ENCODE peak calls at places on chromosomes 13 and 19, in four cellular contexts. One of them, this sample, is unnamed.

GRCh38 chr19:574658-575526 is 2.5 kb downstream of the BSG start:
- DNase-seq in GM12878: peak; percentile 28
- DNase-seq in K562: peak; percentile 74
- DNase-seq in HepG2: peak; percentile 35
- DNase-seq in this sample: no peak

GRCh38 chr19:18086590-18087138 is at the start of gene IL12RB1:
- DNase-seq in HepG2: no peak
- DNase-seq in K562: no peak
- DNase-seq in GM12878: peak; percentile 44
- DNase-seq in this sample: no peak

GRCh38 chr19:43570174-43570791 is 5.0 kb downstream of the XRCC1 start:
- DNase-seq in K562: no peak
- DNase-seq in HepG2: no peak
- DNase-seq in GM12878: no peak
- DNase-seq in this sample: no peak

GRCh38 chr19:554817-555216 is 11.0 kb downstream of the GZMM start:
- DNase-seq in GM12878: no peak
- DNase-seq in HepG2: no peak
- DNase-seq in K562: no peak
- DNase-seq in this sample: no peak

GRCh38 chr13:76808927-76809326 is 77.3 kb downstream of the KCTD12 start:
- DNase-seq in HepG2: no peak
- DNase-seq in GM12878: no peak
- DNase-seq in K562: no peak
- DNase-seq in this sample: no peak

GRCh38 chr13:112210401-112210800 is 143.5 kb downstream of the SOX1 start:
- DNase-seq in GM12878: no peak
- DNase-seq in HepG2: no peak
- DNase-seq in K562: no peak
- DNase-seq in this sample: no peak

GRCh38 chr19:50897191-50897607 is 14.0 kb downstream of the KLK4 start:
- DNase-seq in K562: no peak
- DNase-seq in HepG2: no peak
- DNase-seq in GM12878: peak; percentile 59
- DNase-seq in this sample: no peak

GRCh38 chr19:7679017-7679720 is 1.5 kb upstream of the TRAPPC5 start:
- DNase-seq in HepG2: peak; percentile 36
- DNase-seq in K562: peak; percentile 26
- DNase-seq in GM12878: no peak
- DNase-seq in this sample: no peak

GRCh38 chr13:45267215-45267614 is 66.4 kb upstream of the KCTD4 start:
- DNase-seq in HepG2: no peak
- DNase-seq in GM12878: no peak
- DNase-seq in K562: no peak
- DNase-seq in this sample: no peak

DNA sequence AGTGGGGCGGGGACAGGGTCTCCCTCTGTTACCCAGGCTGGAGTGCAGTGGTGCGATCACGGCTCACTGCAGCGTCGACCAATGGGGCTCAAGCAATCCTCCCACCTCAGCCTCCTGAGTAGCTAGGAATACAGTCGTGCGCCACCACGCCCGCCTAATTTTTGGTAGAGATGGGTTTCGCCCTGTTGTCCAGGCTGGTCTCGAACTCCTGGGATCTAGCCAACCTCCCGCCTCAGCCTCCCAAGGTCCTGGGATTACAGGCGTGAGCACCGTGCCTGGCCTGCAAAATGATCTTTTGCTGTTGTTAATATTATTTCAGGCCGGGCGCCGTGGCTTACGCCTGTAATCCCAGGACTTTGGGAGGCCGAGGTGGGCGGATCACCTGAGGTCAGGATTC is 621 bp upstream of the TGDS start:
- DNase-seq in HepG2: no peak
- DNase-seq in K562: no peak
- DNase-seq in GM12878: no peak
- DNase-seq in this sample: no peak
- TF ChIP-seq SP1 in HepG2: no peak
- TF ChIP-seq SP1 in K562: no peak
- TF ChIP-seq SP1 in GM12878: no peak
- TF ChIP-seq SP1 in this sample: no peak

DNA sequence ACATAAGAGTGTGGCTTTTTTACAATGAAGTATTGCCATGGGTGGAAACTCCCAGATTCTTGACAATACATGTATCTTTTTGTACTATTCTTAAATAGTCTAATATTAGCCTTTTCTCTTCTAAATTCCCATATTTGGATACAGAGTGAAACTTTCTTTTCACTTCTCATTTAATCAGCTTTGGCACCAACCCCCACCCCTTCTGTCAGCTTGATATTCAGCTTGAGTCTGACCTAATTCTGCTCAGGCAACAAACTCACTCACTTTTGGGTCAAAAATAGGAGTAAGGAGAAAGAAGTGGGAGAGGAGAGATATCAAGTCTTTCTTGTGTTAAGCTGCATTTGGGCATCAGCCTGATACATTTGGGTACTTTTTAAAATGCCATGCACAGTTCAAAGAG is 397.5 kb downstream of the COG6 start:
- DNase-seq in GM12878: no peak
- DNase-seq in HepG2: no peak
- DNase-seq in K562: no peak
- DNase-seq in this sample: no peak
- TF ChIP-seq TARDBP in GM12878: no peak
- TF ChIP-seq TARDBP in HepG2: no peak
- TF ChIP-seq TARDBP in K562: no peak
- TF ChIP-seq TARDBP in this sample: no peak

DNA sequence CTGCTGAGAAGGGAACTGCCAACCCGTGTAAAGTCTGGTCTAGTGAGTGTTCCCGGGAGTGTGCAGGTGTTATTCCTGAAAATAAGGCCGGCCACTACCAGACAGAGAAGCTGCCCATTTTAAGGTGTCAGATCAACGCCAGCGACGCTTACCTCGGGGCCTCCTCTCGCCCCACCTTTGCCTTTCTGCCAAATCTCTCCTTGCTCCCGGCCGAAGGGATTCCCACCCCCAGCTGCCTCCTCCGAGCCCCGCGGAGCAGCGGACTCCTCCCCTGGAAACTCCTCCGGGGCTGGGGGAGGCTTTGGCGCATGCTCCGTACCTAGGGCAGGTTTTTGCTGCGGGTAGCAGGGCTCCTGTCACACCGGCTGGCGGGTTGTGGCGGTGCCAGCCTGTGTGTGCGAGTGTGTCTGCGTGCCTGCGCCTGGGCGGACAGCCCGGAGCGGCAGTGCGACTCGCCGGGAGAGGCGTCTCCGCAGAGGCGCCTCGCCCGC is at the start of gene HS6ST3:
- DNase-seq in GM12878: no peak
- DNase-seq in K562: no peak
- DNase-seq in HepG2: no peak
- DNase-seq in this sample: peak; percentile 71
- TF ChIP-seq SP1 in GM12878: no peak
- TF ChIP-seq SP1 in K562: no peak
- TF ChIP-seq SP1 in HepG2: no peak
- TF ChIP-seq SP1 in this sample: no peak

GRCh38 chr13:25329706-25330105 is 28.3 kb downstream of the NUP58 start:
- DNase-seq in K562: no peak
- DNase-seq in GM12878: no peak
- DNase-seq in HepG2: no peak
- DNase-seq in this sample: no peak
- TF ChIP-seq TARDBP in K562: no peak
- TF ChIP-seq TARDBP in GM12878: no peak
- TF ChIP-seq TARDBP in HepG2: no peak
- TF ChIP-seq TARDBP in this sample: no peak

GRCh38 chr13:110628477-110628793 is 13.1 kb downstream of the NAXD start:
- DNase-seq in K562: no peak
- DNase-seq in HepG2: no peak
- DNase-seq in GM12878: no peak
- DNase-seq in this sample: no peak
- TF ChIP-seq SP1 in K562: no peak
- TF ChIP-seq SP1 in HepG2: no peak
- TF ChIP-seq SP1 in GM12878: no peak
- TF ChIP-seq SP1 in this sample: no peak

GRCh38 chr19:13934785-13935109 is 3.5 kb downstream of the PODNL1 start:
- DNase-seq in HepG2: no peak
- DNase-seq in GM12878: no peak
- DNase-seq in K562: no peak
- DNase-seq in this sample: no peak

GRCh38 chr19:13937479-13938360 is 497 bp downstream of the PODNL1 start:
- DNase-seq in HepG2: no peak
- DNase-seq in GM12878: no peak
- DNase-seq in K562: no peak
- DNase-seq in this sample: no peak

GRCh38 chr19:13938361-13939027 is at the start of gene PODNL1:
- DNase-seq in HepG2: no peak
- DNase-seq in GM12878: no peak
- DNase-seq in K562: no peak
- DNase-seq in this sample: no peak

GRCh38 chr19:13932911-13933393 is 5.3 kb downstream of the PODNL1 start:
- DNase-seq in GM12878: no peak
- DNase-seq in HepG2: no peak
- DNase-seq in K562: no peak
- DNase-seq in this sample: no peak

GRCh38 chr19:13935765-13936486 is 2.3 kb downstream of the PODNL1 start:
- DNase-seq in HepG2: no peak
- DNase-seq in GM12878: no peak
- DNase-seq in K562: peak; percentile 64
- DNase-seq in this sample: no peak
- TF ChIP-seq TARDBP in HepG2: no peak
- TF ChIP-seq TARDBP in GM12878: no peak
- TF ChIP-seq TARDBP in K562: no peak
- TF ChIP-seq TARDBP in this sample: no peak

GRCh38 chr19:20858218-20858617 is 64.8 kb upstream of the ZNF85 start:
- DNase-seq in GM12878: no peak
- DNase-seq in HepG2: no peak
- DNase-seq in K562: no peak
- DNase-seq in this sample: no peak
- TF ChIP-seq SP1 in GM12878: no peak
- TF ChIP-seq SP1 in HepG2: no peak
- TF ChIP-seq SP1 in K562: no peak
- TF ChIP-seq SP1 in this sample: no peak